ENCODE peak calls at places on chromosomes 11 and 22, in eight cellular contexts. One of them, this sample, is unnamed.

GRCh38 chr22:24588370-24588755 is 4.5 kb downstream of the LRRC75B start:
- DNase-seq in cardiac muscle cell: peak; percentile 52
- DNase-seq in IMR-90: no peak
- DNase-seq in fibroblast of lung: peak; percentile 15
- DNase-seq in mucosa of descending colon: no peak
- DNase-seq in aorta: no peak
- DNase-seq in GM23248: no peak
- DNase-seq in epithelial cell of esophagus: no peak
- DNase-seq in this sample: no peak

GRCh38 chr11:33311680-33312079 is 54.5 kb downstream of the HIPK3 start:
- DNase-seq in cardiac muscle cell: no peak
- DNase-seq in IMR-90: no peak
- DNase-seq in fibroblast of lung: no peak
- DNase-seq in mucosa of descending colon: no peak
- DNase-seq in aorta: no peak
- DNase-seq in GM23248: no peak
- DNase-seq in epithelial cell of esophagus: no peak
- DNase-seq in this sample: no peak

GRCh38 chr11:15800121-15800800 is 556.1 kb downstream of the SOX6 start:
- DNase-seq in cardiac muscle cell: peak; percentile 92
- DNase-seq in IMR-90: peak; percentile 86
- DNase-seq in fibroblast of lung: peak; percentile 96
- DNase-seq in mucosa of descending colon: peak; percentile 53
- DNase-seq in aorta: peak; percentile 89
- DNase-seq in GM23248: peak; percentile 57
- DNase-seq in epithelial cell of esophagus: peak; percentile 84
- DNase-seq in this sample: no peak

GRCh38 chr11:121082670-121083069 is 18.4 kb upstream of the TECTA start:
- DNase-seq in cardiac muscle cell: peak; percentile 12
- DNase-seq in IMR-90: peak; percentile 16
- DNase-seq in fibroblast of lung: no peak
- DNase-seq in mucosa of descending colon: no peak
- DNase-seq in aorta: no peak
- DNase-seq in GM23248: peak; percentile 18
- DNase-seq in epithelial cell of esophagus: peak; percentile 22
- DNase-seq in this sample: no peak

GRCh38 chr22:38437416-38437815 is 17.6 kb downstream of the KCNJ4 start:
- DNase-seq in cardiac muscle cell: no peak
- DNase-seq in IMR-90: no peak
- DNase-seq in fibroblast of lung: no peak
- DNase-seq in mucosa of descending colon: no peak
- DNase-seq in aorta: no peak
- DNase-seq in GM23248: no peak
- DNase-seq in epithelial cell of esophagus: peak; percentile 42
- DNase-seq in this sample: no peak

GRCh38 chr11:118238397-118238796 is 13.6 kb upstream of the JAML start:
- DNase-seq in cardiac muscle cell: no peak
- DNase-seq in IMR-90: no peak
- DNase-seq in fibroblast of lung: no peak
- DNase-seq in mucosa of descending colon: no peak
- DNase-seq in aorta: no peak
- DNase-seq in GM23248: no peak
- DNase-seq in epithelial cell of esophagus: peak; percentile 74
- DNase-seq in this sample: no peak

GRCh38 chr11:130622126-130622525 is 173.7 kb downstream of the ADAMTS15 start:
- DNase-seq in cardiac muscle cell: no peak
- DNase-seq in IMR-90: no peak
- DNase-seq in fibroblast of lung: no peak
- DNase-seq in mucosa of descending colon: no peak
- DNase-seq in aorta: no peak
- DNase-seq in GM23248: no peak
- DNase-seq in epithelial cell of esophagus: peak; percentile 68
- DNase-seq in this sample: no peak

GRCh38 chr11:10693509-10694071 is at the start of gene IRAG1:
- DNase-seq in cardiac muscle cell: peak; percentile 82
- DNase-seq in IMR-90: peak; percentile 78
- DNase-seq in fibroblast of lung: peak; percentile 72
- DNase-seq in mucosa of descending colon: peak; percentile 64
- DNase-seq in aorta: peak; percentile 87
- DNase-seq in GM23248: peak; percentile 77
- DNase-seq in epithelial cell of esophagus: no peak
- DNase-seq in this sample: no peak

GRCh38 chr22:22710719-22711531 is 66.5 kb downstream of the GGTLC2 start:
- DNase-seq in cardiac muscle cell: peak; percentile 52
- DNase-seq in IMR-90: peak; percentile 17
- DNase-seq in fibroblast of lung: peak; percentile 8
- DNase-seq in mucosa of descending colon: peak; percentile 71
- DNase-seq in aorta: peak; percentile 42
- DNase-seq in GM23248: peak; percentile 28
- DNase-seq in epithelial cell of esophagus: peak; percentile 41
- DNase-seq in this sample: no peak

GRCh38 chr11:103968685-103969084 is 67.8 kb upstream of the DDI1 start:
- DNase-seq in cardiac muscle cell: peak; percentile 19
- DNase-seq in IMR-90: no peak
- DNase-seq in fibroblast of lung: peak; percentile 62
- DNase-seq in mucosa of descending colon: no peak
- DNase-seq in aorta: no peak
- DNase-seq in GM23248: no peak
- DNase-seq in epithelial cell of esophagus: no peak
- DNase-seq in this sample: no peak

GRCh38 chr11:75782540-75783263 is 14.1 kb downstream of the DGAT2 start:
- DNase-seq in cardiac muscle cell: no peak
- DNase-seq in IMR-90: no peak
- DNase-seq in fibroblast of lung: no peak
- DNase-seq in mucosa of descending colon: no peak
- DNase-seq in aorta: peak; percentile 6
- DNase-seq in GM23248: no peak
- DNase-seq in epithelial cell of esophagus: peak; percentile 63
- DNase-seq in this sample: no peak

GRCh38 chr11:118263694-118264567 is at the start of gene MPZL2:
- DNase-seq in cardiac muscle cell: no peak
- DNase-seq in IMR-90: no peak
- DNase-seq in fibroblast of lung: no peak
- DNase-seq in mucosa of descending colon: peak; percentile 80
- DNase-seq in aorta: peak; percentile 45
- DNase-seq in GM23248: peak; percentile 11
- DNase-seq in epithelial cell of esophagus: peak; percentile 98
- DNase-seq in this sample: peak; percentile 85

GRCh38 chr11:70299636-70300035 is 29.1 kb downstream of the PPFIA1 start:
- DNase-seq in cardiac muscle cell: no peak
- DNase-seq in IMR-90: no peak
- DNase-seq in fibroblast of lung: no peak
- DNase-seq in mucosa of descending colon: no peak
- DNase-seq in aorta: no peak
- DNase-seq in GM23248: no peak
- DNase-seq in epithelial cell of esophagus: no peak
- DNase-seq in this sample: no peak

GRCh38 chr11:117305145-117305544 is 10.9 kb downstream of the BACE1 start:
- DNase-seq in cardiac muscle cell: no peak
- DNase-seq in IMR-90: no peak
- DNase-seq in fibroblast of lung: no peak
- DNase-seq in mucosa of descending colon: no peak
- DNase-seq in aorta: no peak
- DNase-seq in GM23248: no peak
- DNase-seq in epithelial cell of esophagus: no peak
- DNase-seq in this sample: no peak

GRCh38 chr22:23202812-23203451 is 22.6 kb downstream of the BCR start:
- DNase-seq in cardiac muscle cell: no peak
- DNase-seq in IMR-90: no peak
- DNase-seq in fibroblast of lung: no peak
- DNase-seq in mucosa of descending colon: no peak
- DNase-seq in aorta: no peak
- DNase-seq in GM23248: no peak
- DNase-seq in epithelial cell of esophagus: no peak
- DNase-seq in this sample: no peak

GRCh38 chr11:94128171-94128745 is 383 bp upstream of the PANX1 start:
- DNase-seq in cardiac muscle cell: no peak
- DNase-seq in IMR-90: no peak
- DNase-seq in fibroblast of lung: no peak
- DNase-seq in mucosa of descending colon: peak; percentile 63
- DNase-seq in aorta: no peak
- DNase-seq in GM23248: peak; percentile 68
- DNase-seq in epithelial cell of esophagus: peak; percentile 33
- DNase-seq in this sample: no peak

GRCh38 chr11:94131363-94132115 is 2.9 kb downstream of the PANX1 start:
- DNase-seq in cardiac muscle cell: peak; percentile 79
- DNase-seq in IMR-90: peak; percentile 50
- DNase-seq in fibroblast of lung: peak; percentile 56
- DNase-seq in mucosa of descending colon: no peak
- DNase-seq in aorta: peak; percentile 46
- DNase-seq in GM23248: peak; percentile 43
- DNase-seq in epithelial cell of esophagus: peak; percentile 77
- DNase-seq in this sample: no peak

GRCh38 chr11:94128746-94129504 is at the start of gene PANX1:
- DNase-seq in cardiac muscle cell: peak; percentile 87
- DNase-seq in IMR-90: peak; percentile 85
- DNase-seq in fibroblast of lung: peak; percentile 87
- DNase-seq in mucosa of descending colon: peak; percentile 89
- DNase-seq in aorta: peak; percentile 87
- DNase-seq in GM23248: peak; percentile 92
- DNase-seq in epithelial cell of esophagus: peak; percentile 93
- DNase-seq in this sample: no peak

GRCh38 chr11:94130589-94131362 is 2.1 kb downstream of the PANX1 start:
- DNase-seq in cardiac muscle cell: peak; percentile 97
- DNase-seq in IMR-90: peak; percentile 89
- DNase-seq in fibroblast of lung: peak; percentile 92
- DNase-seq in mucosa of descending colon: no peak
- DNase-seq in aorta: peak; percentile 58
- DNase-seq in GM23248: peak; percentile 96
- DNase-seq in epithelial cell of esophagus: peak; percentile 93
- DNase-seq in this sample: no peak

DNA sequence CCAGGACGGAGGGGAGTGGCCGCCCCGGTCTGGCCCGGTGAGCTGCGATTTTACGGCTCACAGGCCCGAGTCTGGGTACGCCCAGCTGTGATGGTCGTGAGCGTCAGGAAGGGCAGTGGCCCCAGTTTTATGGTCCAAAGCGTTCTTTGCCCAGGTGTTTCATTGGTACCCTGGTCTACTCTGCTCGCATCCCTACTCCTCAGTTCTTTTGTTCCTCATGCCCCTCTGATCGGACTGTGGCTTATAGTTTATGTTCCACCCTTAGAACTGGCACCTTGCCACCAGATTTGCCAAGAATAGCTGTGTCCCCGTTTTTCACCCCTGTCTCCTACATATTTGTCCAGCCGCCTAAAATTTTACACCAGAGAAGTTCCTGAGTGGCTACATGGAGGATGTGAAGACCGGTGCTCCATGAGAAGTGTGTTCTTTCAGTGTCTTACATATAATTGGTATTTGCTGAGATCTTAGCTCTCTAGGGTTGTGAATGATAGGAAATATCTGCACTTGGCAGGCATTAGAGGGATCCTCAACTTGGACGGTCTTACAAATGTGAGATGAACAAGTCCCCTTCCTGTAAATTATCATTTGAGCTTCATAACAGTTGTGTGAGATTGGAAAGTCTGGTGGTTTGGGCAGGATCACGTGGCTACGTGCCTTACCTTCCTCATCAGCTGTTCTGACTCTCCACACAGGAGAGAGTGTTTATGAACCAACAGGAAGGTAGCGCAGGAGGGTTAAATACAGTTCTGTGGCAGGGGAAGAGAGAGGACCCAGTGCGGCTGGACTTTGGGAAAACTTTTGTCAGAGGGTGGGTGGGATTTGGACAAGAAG is 1.1 kb downstream of the PANX1 start:
- DNase-seq in cardiac muscle cell: peak; percentile 34
- DNase-seq in IMR-90: peak; percentile 39
- DNase-seq in fibroblast of lung: no peak
- DNase-seq in mucosa of descending colon: peak; percentile 92
- DNase-seq in aorta: no peak
- DNase-seq in GM23248: peak; percentile 43
- DNase-seq in epithelial cell of esophagus: peak; percentile 87
- DNase-seq in this sample: no peak
- H3K4me3 ChIP-seq in cardiac muscle cell: peak overlapping the region; percentile 98
- H3K4me3 ChIP-seq in IMR-90: peak overlapping the region; percentile 88
- H3K4me3 ChIP-seq in fibroblast of lung: peak overlapping the region; percentile 55
- H3K4me3 ChIP-seq in mucosa of descending colon: peak overlapping the region; percentile 50
- H3K4me3 ChIP-seq in aorta: peak overlapping the region; percentile 85
- H3K4me3 ChIP-seq in GM23248: peak overlapping the region; percentile 88
- H3K4me3 ChIP-seq in epithelial cell of esophagus: peak overlapping the region; percentile 80
- H3K4me3 ChIP-seq in this sample: peak overlapping the region; percentile 97

GRCh38 chr22:44753189-44754042 is 1.0 kb downstream of the ARHGAP8 start:
- DNase-seq in cardiac muscle cell: peak; percentile 88
- DNase-seq in IMR-90: peak; percentile 81
- DNase-seq in fibroblast of lung: peak; percentile 83
- DNase-seq in mucosa of descending colon: no peak
- DNase-seq in aorta: no peak
- DNase-seq in GM23248: peak; percentile 60
- DNase-seq in epithelial cell of esophagus: peak; percentile 71
- DNase-seq in this sample: no peak
- H3K4me3 ChIP-seq in cardiac muscle cell: peak overlapping the region; percentile 47
- H3K4me3 ChIP-seq in IMR-90: no peak overlapping the region
- H3K4me3 ChIP-seq in fibroblast of lung: no peak overlapping the region
- H3K4me3 ChIP-seq in mucosa of descending colon: no peak overlapping the region
- H3K4me3 ChIP-seq in aorta: no peak overlapping the region
- H3K4me3 ChIP-seq in GM23248: no peak overlapping the region
- H3K4me3 ChIP-seq in epithelial cell of esophagus: peak overlapping the region; percentile 70
- H3K4me3 ChIP-seq in this sample: peak overlapping the region; percentile 91

GRCh38 chr11:57237204-57237681 is at the start of gene APLNR:
- DNase-seq in cardiac muscle cell: peak; percentile 35
- DNase-seq in IMR-90: no peak
- DNase-seq in fibroblast of lung: no peak
- DNase-seq in mucosa of descending colon: no peak
- DNase-seq in aorta: no peak
- DNase-seq in GM23248: no peak
- DNase-seq in epithelial cell of esophagus: no peak
- DNase-seq in this sample: no peak
- H3K4me3 ChIP-seq in cardiac muscle cell: peak within 1 kb of the TSS; percentile 21
- H3K4me3 ChIP-seq in IMR-90: no peak within 1 kb of the TSS
- H3K4me3 ChIP-seq in fibroblast of lung: no peak within 1 kb of the TSS
- H3K4me3 ChIP-seq in mucosa of descending colon: no peak within 1 kb of the TSS
- H3K4me3 ChIP-seq in aorta: no peak within 1 kb of the TSS
- H3K4me3 ChIP-seq in GM23248: no peak within 1 kb of the TSS
- H3K4me3 ChIP-seq in epithelial cell of esophagus: no peak within 1 kb of the TSS
- H3K4me3 ChIP-seq in this sample: no peak within 1 kb of the TSS

GRCh38 chr11:93571612-93572011 is 28.4 kb upstream of the SMCO4 start:
- DNase-seq in cardiac muscle cell: no peak
- DNase-seq in IMR-90: no peak
- DNase-seq in fibroblast of lung: no peak
- DNase-seq in mucosa of descending colon: no peak
- DNase-seq in aorta: no peak
- DNase-seq in GM23248: no peak
- DNase-seq in epithelial cell of esophagus: no peak
- DNase-seq in this sample: no peak

GRCh38 chr11:93573184-93573583 is 30.0 kb upstream of the SMCO4 start:
- DNase-seq in cardiac muscle cell: no peak
- DNase-seq in IMR-90: no peak
- DNase-seq in fibroblast of lung: no peak
- DNase-seq in mucosa of descending colon: no peak
- DNase-seq in aorta: no peak
- DNase-seq in GM23248: peak; percentile 36
- DNase-seq in epithelial cell of esophagus: peak; percentile 10
- DNase-seq in this sample: no peak

GRCh38 chr11:93570759-93571413 is 27.7 kb upstream of the SMCO4 start:
- DNase-seq in cardiac muscle cell: peak; percentile 50
- DNase-seq in IMR-90: peak; percentile 62
- DNase-seq in fibroblast of lung: peak; percentile 75
- DNase-seq in mucosa of descending colon: no peak
- DNase-seq in aorta: no peak
- DNase-seq in GM23248: peak; percentile 80
- DNase-seq in epithelial cell of esophagus: peak; percentile 71
- DNase-seq in this sample: no peak

GRCh38 chr11:93572621-93573020 is 29.4 kb upstream of the SMCO4 start:
- DNase-seq in cardiac muscle cell: no peak
- DNase-seq in IMR-90: no peak
- DNase-seq in fibroblast of lung: no peak
- DNase-seq in mucosa of descending colon: no peak
- DNase-seq in aorta: no peak
- DNase-seq in GM23248: no peak
- DNase-seq in epithelial cell of esophagus: no peak
- DNase-seq in this sample: no peak

GRCh38 chr11:93572171-93572570 is 29.0 kb upstream of the SMCO4 start:
- DNase-seq in cardiac muscle cell: no peak
- DNase-seq in IMR-90: no peak
- DNase-seq in fibroblast of lung: no peak
- DNase-seq in mucosa of descending colon: no peak
- DNase-seq in aorta: no peak
- DNase-seq in GM23248: no peak
- DNase-seq in epithelial cell of esophagus: no peak
- DNase-seq in this sample: no peak
- H3K4me3 ChIP-seq in cardiac muscle cell: no peak overlapping the region
- H3K4me3 ChIP-seq in IMR-90: no peak overlapping the region
- H3K4me3 ChIP-seq in fibroblast of lung: no peak overlapping the region
- H3K4me3 ChIP-seq in mucosa of descending colon: no peak overlapping the region
- H3K4me3 ChIP-seq in aorta: no peak overlapping the region
- H3K4me3 ChIP-seq in GM23248: no peak overlapping the region
- H3K4me3 ChIP-seq in epithelial cell of esophagus: no peak overlapping the region
- H3K4me3 ChIP-seq in this sample: no peak overlapping the region

This sample was measured in keratinocyte.